ENCODE peak calls at places on chromosomes 4 and X, in seven cellular contexts. One of them, this sample, is unnamed.

GRCh38 chrX:132651411-132652086 is 162.7 kb upstream of the MBNL3 start:
- DNase-seq in NCI-H2171: no peak
- DNase-seq in Peyer's patch: no peak
- DNase-seq in NCI-H2081: no peak
- DNase-seq in C1 segment of cervical spinal cord: no peak
- DNase-seq in HTR-8/SVneo: no peak
- DNase-seq in AG09319: no peak
- DNase-seq in this sample: no peak

GRCh38 chr4:100721490-100721889 is 203.7 kb upstream of the EMCN start:
- DNase-seq in NCI-H2171: no peak
- DNase-seq in Peyer's patch: no peak
- DNase-seq in NCI-H2081: no peak
- DNase-seq in C1 segment of cervical spinal cord: no peak
- DNase-seq in HTR-8/SVneo: no peak
- DNase-seq in AG09319: no peak
- DNase-seq in this sample: peak; percentile 19

GRCh38 chr4:2794707-2795557 is 2.0 kb downstream of the SH3BP2 start:
- DNase-seq in NCI-H2171: no peak
- DNase-seq in Peyer's patch: no peak
- DNase-seq in NCI-H2081: no peak
- DNase-seq in C1 segment of cervical spinal cord: peak; percentile 28
- DNase-seq in HTR-8/SVneo: no peak
- DNase-seq in AG09319: no peak
- DNase-seq in this sample: no peak

GRCh38 chrX:23554304-23554703 is 113.0 kb upstream of the PRDX4 start:
- DNase-seq in NCI-H2171: no peak
- DNase-seq in Peyer's patch: no peak
- DNase-seq in NCI-H2081: peak; percentile 38
- DNase-seq in C1 segment of cervical spinal cord: no peak
- DNase-seq in HTR-8/SVneo: peak; percentile 27
- DNase-seq in AG09319: peak; percentile 0
- DNase-seq in this sample: peak; percentile 40

GRCh38 chrX:15471016-15471415 is 22.1 kb downstream of the PIR start:
- DNase-seq in NCI-H2171: peak; percentile 13
- DNase-seq in Peyer's patch: peak; percentile 24
- DNase-seq in NCI-H2081: peak; percentile 70
- DNase-seq in C1 segment of cervical spinal cord: peak; percentile 36
- DNase-seq in HTR-8/SVneo: peak; percentile 45
- DNase-seq in AG09319: no peak
- DNase-seq in this sample: peak; percentile 46

GRCh38 chr4:134078230-134078914 is 123.2 kb downstream of the PABPC4L start:
- DNase-seq in NCI-H2171: no peak
- DNase-seq in Peyer's patch: no peak
- DNase-seq in NCI-H2081: no peak
- DNase-seq in C1 segment of cervical spinal cord: no peak
- DNase-seq in HTR-8/SVneo: no peak
- DNase-seq in AG09319: no peak
- DNase-seq in this sample: no peak

GRCh38 chrX:80808854-80809493 is 703 bp downstream of the BRWD3 start:
- DNase-seq in NCI-H2171: peak; percentile 2
- DNase-seq in Peyer's patch: peak; percentile 19
- DNase-seq in NCI-H2081: no peak
- DNase-seq in C1 segment of cervical spinal cord: peak; percentile 9
- DNase-seq in HTR-8/SVneo: no peak
- DNase-seq in AG09319: no peak
- DNase-seq in this sample: peak; percentile 11

GRCh38 chr4:5446595-5446994 is 261.8 kb downstream of the EVC2 start:
- DNase-seq in NCI-H2171: no peak
- DNase-seq in Peyer's patch: no peak
- DNase-seq in NCI-H2081: no peak
- DNase-seq in C1 segment of cervical spinal cord: no peak
- DNase-seq in HTR-8/SVneo: no peak
- DNase-seq in AG09319: no peak
- DNase-seq in this sample: no peak

GRCh38 chr4:77354550-77354949 is 197.5 kb downstream of the CCNG2 start:
- DNase-seq in NCI-H2171: no peak
- DNase-seq in Peyer's patch: no peak
- DNase-seq in NCI-H2081: no peak
- DNase-seq in C1 segment of cervical spinal cord: no peak
- DNase-seq in HTR-8/SVneo: no peak
- DNase-seq in AG09319: no peak
- DNase-seq in this sample: no peak

GRCh38 chrX:13090261-13091110 is 46.1 kb upstream of the FAM9C start:
- DNase-seq in NCI-H2171: no peak
- DNase-seq in Peyer's patch: no peak
- DNase-seq in NCI-H2081: no peak
- DNase-seq in C1 segment of cervical spinal cord: no peak
- DNase-seq in HTR-8/SVneo: no peak
- DNase-seq in AG09319: no peak
- DNase-seq in this sample: no peak

GRCh38 chr4:175891863-175892262 is 79.8 kb upstream of the GPM6A start:
- DNase-seq in NCI-H2171: no peak
- DNase-seq in Peyer's patch: no peak
- DNase-seq in NCI-H2081: peak; percentile 33
- DNase-seq in C1 segment of cervical spinal cord: no peak
- DNase-seq in HTR-8/SVneo: peak; percentile 31
- DNase-seq in AG09319: no peak
- DNase-seq in this sample: peak; percentile 78

GRCh38 chr4:53040459-53040815 is 178.3 kb downstream of the RASL11B start:
- DNase-seq in NCI-H2171: no peak
- DNase-seq in Peyer's patch: no peak
- DNase-seq in NCI-H2081: no peak
- DNase-seq in C1 segment of cervical spinal cord: no peak
- DNase-seq in HTR-8/SVneo: no peak
- DNase-seq in AG09319: no peak
- DNase-seq in this sample: no peak

GRCh38 chr4:128461300-128462103 is 173.9 kb upstream of the PGRMC2 start:
- DNase-seq in NCI-H2171: no peak
- DNase-seq in Peyer's patch: no peak
- DNase-seq in NCI-H2081: no peak
- DNase-seq in C1 segment of cervical spinal cord: no peak
- DNase-seq in HTR-8/SVneo: peak; percentile 30
- DNase-seq in AG09319: peak; percentile 93
- DNase-seq in this sample: no peak

GRCh38 chr4:8276358-8277240 is 7.0 kb downstream of the HTRA3 start:
- DNase-seq in NCI-H2171: peak; percentile 41
- DNase-seq in Peyer's patch: no peak
- DNase-seq in NCI-H2081: no peak
- DNase-seq in C1 segment of cervical spinal cord: no peak
- DNase-seq in HTR-8/SVneo: no peak
- DNase-seq in AG09319: no peak
- DNase-seq in this sample: no peak

GRCh38 chr4:22573198-22573597 is 57.3 kb upstream of the ADGRA3 start:
- DNase-seq in NCI-H2171: no peak
- DNase-seq in Peyer's patch: no peak
- DNase-seq in NCI-H2081: no peak
- DNase-seq in C1 segment of cervical spinal cord: peak; percentile 22
- DNase-seq in HTR-8/SVneo: no peak
- DNase-seq in AG09319: no peak
- DNase-seq in this sample: peak; percentile 76

GRCh38 chr4:26360864-26361263 is 40.0 kb downstream of the RBPJ start:
- DNase-seq in NCI-H2171: no peak
- DNase-seq in Peyer's patch: no peak
- DNase-seq in NCI-H2081: no peak
- DNase-seq in C1 segment of cervical spinal cord: no peak
- DNase-seq in HTR-8/SVneo: no peak
- DNase-seq in AG09319: no peak
- DNase-seq in this sample: no peak

GRCh38 chrX:75784689-75785491 is at the start of gene MAGEE2:
- DNase-seq in NCI-H2171: no peak
- DNase-seq in Peyer's patch: no peak
- DNase-seq in NCI-H2081: no peak
- DNase-seq in C1 segment of cervical spinal cord: no peak
- DNase-seq in HTR-8/SVneo: no peak
- DNase-seq in AG09319: no peak
- DNase-seq in this sample: peak; percentile 60